ENCODE peak calls at places on chromosome 16, in four cellular contexts. L is IMR-90, T is prostate gland, B is K562. P is an unnamed sample.

GRCh38 chr16:84825896-84826557 is 6.2 kb downstream of the CRISPLD2 start:
- DNase-seq in L (peak), T (no peak), B (no peak), P (no peak)

GRCh38 chr16:30092373-30093010 is 768 bp upstream of the TBX6 start:
- DNase-seq in L (peak), T (peak), B (peak), P (no peak)

GRCh38 chr16:10523025-10523424 is 57.4 kb downstream of the EMP2 start:
- DNase-seq in L (no peak), T (no peak), B (no peak), P (no peak)

GRCh38 chr16:11056989-11057645 is 112.8 kb downstream of the CLEC16A start:
- DNase-seq in L (no peak), T (peak), B (no peak), P (no peak)

GRCh38 chr16:35788381-35788780 is 2329.0 kb downstream of the TP53TG3F start:
- DNase-seq in L (no peak), T (no peak), B (no peak), P (no peak)

GRCh38 chr16:31094088-31094423 is 541 bp downstream of the VKORC1 start:
- DNase-seq in L (no peak), T (no peak), B (no peak), P (no peak)

GRCh38 chr16:78932395-78932794 is 668.1 kb downstream of the MAF start:
- DNase-seq in L (no peak), T (no peak), B (no peak), P (no peak)

GRCh38 chr16:31460582-31461002 is 1.3 kb downstream of the ARMC5 start:
- DNase-seq in L (peak), T (no peak), B (peak), P (no peak)

GRCh38 chr16:27639588-27640276 is 89.8 kb downstream of the KATNIP start:
- DNase-seq in L (peak), T (peak), B (peak), P (no peak)

GRCh38 chr16:88882358-88883030 is 16.0 kb upstream of the PABPN1L start:
- DNase-seq in L (no peak), T (no peak), B (peak), P (no peak)

GRCh38 chr16:81432899-81433560 is 11.6 kb upstream of the CMIP start:
- DNase-seq in L (no peak), T (no peak), B (no peak), P (no peak)

GRCh38 chr16:85246473-85246872 is 134.2 kb upstream of the CIBAR2 start:
- DNase-seq in L (no peak), T (no peak), B (no peak), P (no peak)

GRCh38 chr16:84836234-84836647 is 16.5 kb downstream of the CRISPLD2 start:
- DNase-seq in L (peak), T (peak), B (no peak), P (peak)

GRCh38 chr16:4373909-4374742 is 2.5 kb downstream of the VASN start:
- DNase-seq in L (peak), T (peak), B (peak), P (peak)

GRCh38 chr16:970766-971581 is at the start of gene LMF1:
- DNase-seq in L (peak), T (peak), B (peak), P (peak)
- TF ChIP-seq POLR2A in L (peak), T (peak), B (peak), P (peak)

GRCh38 chr16:52114414-52114813 is 432.5 kb downstream of the TOX3 start:
- DNase-seq in L (no peak), T (no peak), B (no peak), P (no peak)
- H3K27ac ChIP-seq in L (no peak), T (no peak), B (no peak), P (peak)

GRCh38 chr16:56609463-56609921 is 1.1 kb downstream of the MT2A start:
- DNase-seq in L (peak), T (peak), B (no peak), P (peak)
- TF ChIP-seq POLR2A in L (no peak), T (peak), B (no peak), P (peak)

DNA sequence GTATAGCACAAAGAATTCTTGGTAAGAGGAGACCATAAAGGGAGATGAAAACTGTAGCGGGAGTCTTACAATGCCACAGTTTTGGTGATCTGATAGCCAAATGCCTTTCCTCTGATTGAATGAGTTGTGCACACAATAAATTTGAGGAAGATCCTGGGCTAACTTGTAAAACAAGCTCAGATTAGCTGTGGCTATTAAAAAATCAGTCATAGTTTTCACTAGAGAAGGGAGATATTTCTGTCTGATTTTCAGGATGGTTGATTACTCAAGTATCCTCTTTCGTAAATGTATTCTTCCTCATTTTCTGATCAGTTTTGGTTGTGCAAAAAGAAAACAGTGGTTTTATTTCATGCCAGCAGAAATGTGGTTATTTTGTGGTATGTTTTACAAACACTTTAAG is 9.1 kb upstream of the METTL9 start:
- DNase-seq in L (no peak), T (no peak), B (no peak), P (no peak)
- H3K27ac ChIP-seq in L (no peak), T (peak), B (no peak), P (no peak)

GRCh38 chr16:69363281-69363717 is 11.7 kb upstream of the TMED6 start:
- DNase-seq in L (no peak), T (no peak), B (no peak), P (no peak)
- TF ChIP-seq POLR2A in L (no peak), T (no peak), B (no peak), P (no peak)

GRCh38 chr16:50547944-50548658 is at the start of gene NKD1:
- DNase-seq in L (peak), T (peak), B (peak), P (peak)
- H3K27ac ChIP-seq in L (no peak), T (peak), B (no peak), P (no peak)

DNA sequence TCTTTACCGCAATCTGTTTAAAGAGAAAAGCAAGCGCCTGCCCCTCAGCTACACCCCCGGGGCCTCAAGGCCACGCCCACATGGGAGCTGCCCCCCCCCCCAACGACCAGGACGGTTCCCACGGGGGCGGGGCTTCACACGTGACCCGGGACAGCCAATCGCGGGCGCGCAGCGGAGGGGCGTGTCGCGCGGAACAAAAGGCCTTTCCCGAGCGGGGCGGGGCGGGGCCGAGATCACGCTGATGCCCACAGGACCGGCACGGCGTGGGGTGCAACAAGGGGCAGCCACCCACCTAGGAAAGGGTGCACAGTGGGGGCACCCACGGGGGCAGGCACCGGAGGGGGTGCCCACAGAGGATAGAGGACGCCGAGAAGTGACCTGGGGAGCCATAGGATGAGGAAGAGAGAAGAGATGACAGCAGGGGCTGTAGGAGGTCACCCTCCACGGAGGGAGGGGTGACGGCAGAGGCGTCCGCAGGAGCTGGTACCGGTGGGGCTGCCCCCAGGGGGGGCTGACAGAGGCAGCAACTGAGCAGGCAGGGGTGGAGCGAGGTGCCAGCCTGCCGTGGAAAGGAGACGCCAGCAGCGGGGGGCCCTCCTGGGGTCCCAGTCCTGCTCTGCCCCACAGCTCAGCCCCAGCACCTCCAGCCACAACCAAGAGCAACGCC is 6.2 kb downstream of the UNKL start:
- DNase-seq in L (peak), T (peak), B (peak), P (peak)
- TF ChIP-seq POLR2A in L (no peak), T (no peak), B (no peak), P (no peak)

GRCh38 chr16:23134274-23134673 is 15.0 kb downstream of the USP31 start:
- DNase-seq in L (no peak), T (no peak), B (no peak), P (no peak)

GRCh38 chr16:23131436-23131835 is 17.8 kb downstream of the USP31 start:
- DNase-seq in L (no peak), T (no peak), B (no peak), P (no peak)

GRCh38 chr16:23131036-23131435 is 18.2 kb downstream of the USP31 start:
- DNase-seq in L (no peak), T (no peak), B (no peak), P (no peak)

GRCh38 chr16:23131841-23132576 is 17.2 kb downstream of the USP31 start:
- DNase-seq in L (no peak), T (no peak), B (no peak), P (no peak)

DNA sequence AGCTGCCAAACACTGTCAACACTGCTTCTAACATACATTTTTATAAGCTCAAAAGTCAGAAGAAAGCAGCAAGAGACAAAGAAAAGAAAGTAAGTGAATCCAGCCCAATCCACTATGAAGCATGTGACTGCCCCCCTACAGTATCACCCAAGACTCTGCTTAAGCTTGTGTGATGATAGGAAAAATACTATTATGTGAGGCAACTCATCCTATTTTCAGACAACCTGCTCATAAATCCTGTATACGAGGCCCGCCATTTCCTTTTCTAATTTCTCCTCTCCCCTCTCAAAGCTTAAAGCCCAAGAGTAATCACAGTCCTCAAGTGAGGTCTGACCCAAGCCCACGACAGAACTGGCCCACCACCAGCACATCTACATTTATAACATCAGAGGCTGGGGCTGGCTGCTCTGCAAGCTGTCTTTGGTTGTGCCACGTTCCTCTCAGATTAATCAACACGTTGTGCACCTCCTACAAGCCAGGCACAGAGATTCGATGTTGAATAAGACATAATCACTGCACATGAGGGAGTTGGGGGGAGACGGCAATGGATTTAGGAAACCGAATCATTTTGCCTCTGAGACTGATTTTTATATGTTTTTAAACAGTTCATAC is 16.2 kb downstream of the USP31 start:
- DNase-seq in L (peak), T (no peak), B (no peak), P (no peak)
- H3K27ac ChIP-seq in L (no peak), T (peak), B (no peak), P (peak)

GRCh38 chr16:87466975-87467501 is 25.8 kb downstream of the ZCCHC14 start:
- DNase-seq in L (no peak), T (no peak), B (no peak), P (no peak)

GRCh38 chr16:87464691-87465300 is 28.0 kb downstream of the ZCCHC14 start:
- DNase-seq in L (peak), T (no peak), B (peak), P (peak)

GRCh38 chr16:87461466-87461975 is 31.3 kb downstream of the ZCCHC14 start:
- DNase-seq in L (no peak), T (peak), B (peak), P (peak)

GRCh38 chr16:87465306-87465705 is 27.5 kb downstream of the ZCCHC14 start:
- DNase-seq in L (peak), T (peak), B (peak), P (peak)

GRCh38 chr16:87463722-87464690 is 28.8 kb downstream of the ZCCHC14 start:
- DNase-seq in L (peak), T (no peak), B (no peak), P (no peak)
- TF ChIP-seq POLR2A in L (peak), T (no peak), B (no peak), P (no peak)

DNA sequence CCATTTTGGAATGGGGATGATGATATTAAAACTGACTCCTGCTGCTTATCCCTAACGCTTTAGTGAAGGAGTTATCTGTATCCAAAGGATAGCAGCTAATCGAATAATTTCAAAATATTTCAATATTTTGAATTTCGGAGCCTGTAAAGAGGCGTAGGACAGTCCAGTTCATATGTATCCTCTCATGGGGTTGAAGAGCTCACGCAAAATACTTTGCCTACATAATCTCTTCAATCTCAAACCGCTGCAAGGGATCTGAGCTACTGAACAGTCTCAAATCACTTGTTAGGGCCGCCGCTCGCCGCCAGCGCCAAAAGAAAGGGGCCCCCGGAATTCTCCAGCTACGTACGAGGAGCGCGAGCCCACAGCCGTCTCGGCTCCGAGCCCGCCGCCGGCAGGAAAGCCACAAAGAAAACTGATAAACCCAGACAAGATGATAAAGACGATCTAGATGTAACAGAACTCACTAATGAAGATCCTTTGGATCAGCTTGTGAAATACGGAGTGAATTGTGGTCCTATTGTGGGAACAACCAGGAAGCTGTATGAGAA is 613 bp upstream of the RFWD3 start:
- DNase-seq in L (peak), T (no peak), B (peak), P (no peak)
- H3K27ac ChIP-seq in L (peak), T (no peak), B (peak), P (peak)

P was measured in breast epithelium.